ENCODE peak calls at places on chromosome 1, in six cellular contexts. W is hypothalamus; V is RWPE1; A is CD8-positive, alpha-beta memory T cell; S is NCI-H1436; T is activated naive CD4-positive, alpha-beta T cell treated with anti-CD3 and anti-CD28 coated beads, Interleukin-2, amount 10 ng/mL, durations not matched to agents 7 days and 5 days. L is an unnamed sample.

GRCh38 chr1:14757260-14757625 is 158.8 kb downstream of the KAZN start:
- DNase-seq in W (no peak), V (no peak), A (no peak), S (no peak), T (no peak), L (no peak)

GRCh38 chr1:40059960-40060337 is 19.4 kb downstream of the CAP1 start:
- DNase-seq in W (no peak), V (no peak), A (no peak), S (no peak), T (peak), L (no peak)

GRCh38 chr1:229759037-229759435 is 133.0 kb downstream of the URB2 start:
- DNase-seq in W (no peak), V (no peak), A (no peak), S (no peak), T (no peak), L (no peak)

GRCh38 chr1:155008015-155008941 is 5.7 kb downstream of the ZBTB7B start:
- DNase-seq in W (no peak), V (no peak), A (no peak), S (no peak), T (peak), L (no peak)

GRCh38 chr1:29282924-29283803 is 46.8 kb downstream of the PTPRU start:
- DNase-seq in W (no peak), V (peak), A (no peak), S (peak), T (peak), L (no peak)

GRCh38 chr1:147669475-147670318 is 627 bp downstream of the ACP6 start:
- DNase-seq in W (peak), V (peak), A (no peak), S (no peak), T (peak), L (no peak)

GRCh38 chr1:47585141-47585902 is 147.5 kb downstream of the FOXD2 start:
- DNase-seq in W (no peak), V (no peak), A (no peak), S (no peak), T (no peak), L (no peak)

GRCh38 chr1:212121772-212122171 is 86.2 kb downstream of the DTL start:
- DNase-seq in W (no peak), V (no peak), A (no peak), S (no peak), T (no peak), L (no peak)

GRCh38 chr1:155038602-155039307 is 5.1 kb downstream of the DCST1 start:
- DNase-seq in W (no peak), V (peak), A (no peak), S (no peak), T (no peak), L (no peak)

GRCh38 chr1:116737020-116737854 is 17.0 kb upstream of the CD2 start:
- DNase-seq in W (no peak), V (peak), A (peak), S (peak), T (peak), L (peak)

GRCh38 chr1:191368891-191369654 is 789.2 kb upstream of the RGS18 start:
- DNase-seq in W (no peak), V (no peak), A (no peak), S (no peak), T (no peak), L (no peak)

GRCh38 chr1:101130673-101131072 is 105.1 kb upstream of the DPH5 start:
- DNase-seq in W (no peak), V (peak), A (no peak), S (no peak), T (no peak), L (no peak)

GRCh38 chr1:2533356-2533755 is 3.3 kb upstream of the HES5 start:
- DNase-seq in W (no peak), V (peak), A (no peak), S (no peak), T (no peak), L (no peak)

GRCh38 chr1:198187973-198188588 is 31.3 kb downstream of the NEK7 start:
- DNase-seq in W (no peak), V (no peak), A (no peak), S (no peak), T (peak), L (no peak)

GRCh38 chr1:91171906-91172305 is 150.1 kb upstream of the ZNF644 start:
- DNase-seq in W (no peak), V (no peak), A (no peak), S (no peak), T (no peak), L (no peak)

GRCh38 chr1:118360817-118361216 is 175.8 kb upstream of the SPAG17 start:
- DNase-seq in W (no peak), V (no peak), A (no peak), S (no peak), T (no peak), L (no peak)

GRCh38 chr1:31238986-31239613 is 587 bp downstream of the NKAIN1 start:
- DNase-seq in W (no peak), V (no peak), A (no peak), S (peak), T (no peak), L (no peak)

GRCh38 chr1:91732291-91732953 is 153.5 kb downstream of the TGFBR3 start:
- DNase-seq in W (no peak), V (peak), A (peak), S (no peak), T (no peak), L (no peak)

GRCh38 chr1:147515046-147515869 is 26.0 kb upstream of the BCL9 start:
- DNase-seq in W (no peak), V (peak), A (no peak), S (peak), T (no peak), L (no peak)

GRCh38 chr1:206796984-206797402 is 24.7 kb upstream of the IL10 start:
- DNase-seq in W (no peak), V (no peak), A (no peak), S (no peak), T (no peak), L (no peak)

GRCh38 chr1:44894591-44894990 is 51.5 kb upstream of the PTCH2 start:
- DNase-seq in W (no peak), V (no peak), A (no peak), S (no peak), T (no peak), L (no peak)

GRCh38 chr1:67741121-67741520 is 56.1 kb downstream of the GADD45A start:
- DNase-seq in W (no peak), V (no peak), A (no peak), S (no peak), T (no peak), L (no peak)

GRCh38 chr1:225004396-225004795 is 74.9 kb downstream of the DNAH14 start:
- DNase-seq in W (no peak), V (no peak), A (no peak), S (no peak), T (no peak), L (peak)

GRCh38 chr1:1000357-1001056 is 610 bp upstream of the HES4 start:
- DNase-seq in W (peak), V (peak), A (peak), S (peak), T (peak), L (no peak)

GRCh38 chr1:182783068-182783467 is 6.5 kb upstream of the NPL start:
- DNase-seq in W (no peak), V (no peak), A (no peak), S (no peak), T (no peak), L (no peak)

GRCh38 chr1:231416896-231417295 is 5.2 kb downstream of the EGLN1 start:
- DNase-seq in W (no peak), V (no peak), A (no peak), S (no peak), T (no peak), L (no peak)

GRCh38 chr1:185732941-185733340 is 1.2 kb upstream of the HMCN1 start:
- DNase-seq in W (no peak), V (no peak), A (no peak), S (no peak), T (no peak), L (no peak)

GRCh38 chr1:109782514-109782913 is 18.8 kb upstream of the EPS8L3 start:
- DNase-seq in W (no peak), V (no peak), A (no peak), S (no peak), T (no peak), L (no peak)

GRCh38 chr1:44108241-44108640 is 10.4 kb upstream of the KLF17 start:
- DNase-seq in W (no peak), V (peak), A (no peak), S (no peak), T (no peak), L (no peak)

GRCh38 chr1:31657020-31657804 is 12.5 kb upstream of the PEF1 start:
- DNase-seq in W (no peak), V (no peak), A (no peak), S (no peak), T (no peak), L (no peak)

GRCh38 chr1:78553859-78554258 is 63.1 kb downstream of the PTGFR start:
- DNase-seq in W (no peak), V (no peak), A (no peak), S (no peak), T (no peak), L (no peak)

GRCh38 chr1:117615474-117615873 is 9.6 kb downstream of the TENT5C start:
- DNase-seq in W (no peak), V (no peak), A (peak), S (no peak), T (no peak), L (no peak)

GRCh38 chr1:150528196-150528595 is 12.6 kb downstream of the FALEC start:
- DNase-seq in W (no peak), V (no peak), A (no peak), S (no peak), T (no peak), L (no peak)